ENCODE peak calls at places on chromosomes 5 and 9, in five cellular contexts. One of them, this sample, is unnamed.

GRCh38 chr5:43420241-43420640 is 8.1 kb upstream of the CCL28 start:
- DNase-seq in CD8-positive, alpha-beta T cell: no peak
- DNase-seq in fibroblast of lung: peak; percentile 49
- DNase-seq in IMR-90: no peak
- DNase-seq in astrocyte: peak; percentile 30
- DNase-seq in this sample: no peak

GRCh38 chr5:10712574-10713366 is 48.3 kb downstream of the DAP start:
- DNase-seq in astrocyte: no peak
- DNase-seq in fibroblast of lung: no peak
- DNase-seq in CD8-positive, alpha-beta T cell: no peak
- DNase-seq in IMR-90: no peak
- DNase-seq in this sample: no peak

GRCh38 chr9:27204578-27204977 is 92.4 kb downstream of the EQTN start:
- DNase-seq in astrocyte: peak; percentile 48
- DNase-seq in fibroblast of lung: peak; percentile 59
- DNase-seq in IMR-90: peak; percentile 54
- DNase-seq in CD8-positive, alpha-beta T cell: no peak
- DNase-seq in this sample: no peak

GRCh38 chr5:65126670-65127069 is 355.1 kb downstream of the ADAMTS6 start:
- DNase-seq in CD8-positive, alpha-beta T cell: no peak
- DNase-seq in IMR-90: no peak
- DNase-seq in fibroblast of lung: no peak
- DNase-seq in astrocyte: no peak
- DNase-seq in this sample: no peak

GRCh38 chr9:70954126-70954525 is 167.3 kb downstream of the TRPM3 start:
- DNase-seq in IMR-90: peak; percentile 90
- DNase-seq in fibroblast of lung: peak; percentile 97
- DNase-seq in CD8-positive, alpha-beta T cell: no peak
- DNase-seq in astrocyte: peak; percentile 96
- DNase-seq in this sample: no peak

GRCh38 chr9:133906218-133906617 is 85.9 kb downstream of the VAV2 start:
- DNase-seq in astrocyte: no peak
- DNase-seq in IMR-90: no peak
- DNase-seq in CD8-positive, alpha-beta T cell: no peak
- DNase-seq in fibroblast of lung: no peak
- DNase-seq in this sample: no peak

GRCh38 chr9:78393932-78394331 is 97.0 kb downstream of the PSAT1 start:
- DNase-seq in fibroblast of lung: no peak
- DNase-seq in CD8-positive, alpha-beta T cell: no peak
- DNase-seq in astrocyte: no peak
- DNase-seq in IMR-90: no peak
- DNase-seq in this sample: no peak

GRCh38 chr5:16413461-16413860 is 52.1 kb downstream of the ZNF622 start:
- DNase-seq in CD8-positive, alpha-beta T cell: no peak
- DNase-seq in astrocyte: no peak
- DNase-seq in fibroblast of lung: no peak
- DNase-seq in IMR-90: no peak
- DNase-seq in this sample: no peak

GRCh38 chr9:92270511-92270910 is 23.0 kb downstream of the IARS1 start:
- DNase-seq in IMR-90: no peak
- DNase-seq in fibroblast of lung: no peak
- DNase-seq in CD8-positive, alpha-beta T cell: no peak
- DNase-seq in astrocyte: no peak
- DNase-seq in this sample: no peak

GRCh38 chr5:1760656-1761452 is 38.8 kb downstream of the MRPL36 start:
- DNase-seq in fibroblast of lung: no peak
- DNase-seq in CD8-positive, alpha-beta T cell: no peak
- DNase-seq in astrocyte: no peak
- DNase-seq in IMR-90: no peak
- DNase-seq in this sample: peak; percentile 49

GRCh38 chr9:72022846-72023245 is 37.6 kb downstream of the C9orf57 start:
- DNase-seq in fibroblast of lung: peak; percentile 94
- DNase-seq in CD8-positive, alpha-beta T cell: no peak
- DNase-seq in IMR-90: peak; percentile 85
- DNase-seq in astrocyte: peak; percentile 93
- DNase-seq in this sample: no peak

GRCh38 chr5:116209166-116209565 is 124.3 kb downstream of the COMMD10 start:
- DNase-seq in astrocyte: no peak
- DNase-seq in fibroblast of lung: no peak
- DNase-seq in IMR-90: no peak
- DNase-seq in CD8-positive, alpha-beta T cell: no peak
- DNase-seq in this sample: no peak

GRCh38 chr9:77475641-77476473 is 172.3 kb downstream of the GNA14 start:
- DNase-seq in astrocyte: peak; percentile 78
- DNase-seq in CD8-positive, alpha-beta T cell: no peak
- DNase-seq in IMR-90: peak; percentile 28
- DNase-seq in fibroblast of lung: peak; percentile 82
- DNase-seq in this sample: no peak

GRCh38 chr9:2013688-2014087 is 1.5 kb upstream of the SMARCA2 start:
- DNase-seq in astrocyte: no peak
- DNase-seq in fibroblast of lung: no peak
- DNase-seq in CD8-positive, alpha-beta T cell: no peak
- DNase-seq in IMR-90: peak; percentile 38
- DNase-seq in this sample: no peak

GRCh38 chr5:111076076-111076475 is 4.6 kb downstream of the TSLP start:
- DNase-seq in CD8-positive, alpha-beta T cell: no peak
- DNase-seq in fibroblast of lung: no peak
- DNase-seq in astrocyte: no peak
- DNase-seq in IMR-90: no peak
- DNase-seq in this sample: no peak

GRCh38 chr5:21792736-21793135 is 1060.4 kb downstream of the CDH12 start:
- DNase-seq in astrocyte: no peak
- DNase-seq in IMR-90: peak; percentile 40
- DNase-seq in fibroblast of lung: peak; percentile 21
- DNase-seq in CD8-positive, alpha-beta T cell: no peak
- DNase-seq in this sample: no peak

GRCh38 chr5:135715267-135716050 is 119.0 kb upstream of the SLC25A48 start:
- DNase-seq in CD8-positive, alpha-beta T cell: no peak
- DNase-seq in fibroblast of lung: peak; percentile 8
- DNase-seq in IMR-90: no peak
- DNase-seq in astrocyte: no peak
- DNase-seq in this sample: no peak

GRCh38 chr5:43193171-43193951 is 1.3 kb downstream of the NIM1K start:
- DNase-seq in IMR-90: peak; percentile 94
- DNase-seq in fibroblast of lung: peak; percentile 90
- DNase-seq in astrocyte: peak; percentile 89
- DNase-seq in CD8-positive, alpha-beta T cell: no peak
- DNase-seq in this sample: no peak

GRCh38 chr9:121568541-121569265 is 69.1 kb upstream of the GGTA1 start:
- DNase-seq in IMR-90: peak; percentile 24
- DNase-seq in astrocyte: peak; percentile 41
- DNase-seq in CD8-positive, alpha-beta T cell: no peak
- DNase-seq in fibroblast of lung: peak; percentile 49
- DNase-seq in this sample: peak; percentile 16

GRCh38 chr9:13688990-13689600 is 409.6 kb upstream of the MPDZ start:
- DNase-seq in fibroblast of lung: peak; percentile 9
- DNase-seq in CD8-positive, alpha-beta T cell: no peak
- DNase-seq in IMR-90: no peak
- DNase-seq in astrocyte: no peak
- DNase-seq in this sample: no peak

GRCh38 chr9:70303268-70303667 is 44.5 kb downstream of the SMC5 start:
- DNase-seq in CD8-positive, alpha-beta T cell: no peak
- DNase-seq in fibroblast of lung: no peak
- DNase-seq in astrocyte: no peak
- DNase-seq in IMR-90: peak; percentile 43
- DNase-seq in this sample: no peak

GRCh38 chr5:88889165-88890069 is 6.4 kb upstream of the MEF2C start:
- DNase-seq in CD8-positive, alpha-beta T cell: no peak
- DNase-seq in fibroblast of lung: peak; percentile 72
- DNase-seq in IMR-90: peak; percentile 13
- DNase-seq in astrocyte: peak; percentile 62
- DNase-seq in this sample: peak; percentile 10

GRCh38 chr5:110335361-110336046 is 391.0 kb downstream of the TMEM232 start:
- DNase-seq in fibroblast of lung: peak; percentile 94
- DNase-seq in CD8-positive, alpha-beta T cell: no peak
- DNase-seq in astrocyte: peak; percentile 92
- DNase-seq in IMR-90: peak; percentile 6
- DNase-seq in this sample: no peak

GRCh38 chr5:140358738-140359310 is 1.2 kb upstream of the SLC4A9 start:
- DNase-seq in astrocyte: peak; percentile 16
- DNase-seq in IMR-90: peak; percentile 51
- DNase-seq in fibroblast of lung: peak; percentile 41
- DNase-seq in CD8-positive, alpha-beta T cell: no peak
- DNase-seq in this sample: no peak

GRCh38 chr5:140356878-140357730 is 2.9 kb upstream of the SLC4A9 start:
- DNase-seq in IMR-90: no peak
- DNase-seq in CD8-positive, alpha-beta T cell: no peak
- DNase-seq in fibroblast of lung: no peak
- DNase-seq in astrocyte: no peak
- DNase-seq in this sample: no peak

GRCh38 chr5:140360101-140360500 is at the start of gene SLC4A9:
- DNase-seq in astrocyte: no peak
- DNase-seq in CD8-positive, alpha-beta T cell: no peak
- DNase-seq in fibroblast of lung: no peak
- DNase-seq in IMR-90: no peak
- DNase-seq in this sample: no peak

GRCh38 chr5:140355551-140355950 is 4.4 kb upstream of the SLC4A9 start:
- DNase-seq in fibroblast of lung: no peak
- DNase-seq in astrocyte: no peak
- DNase-seq in IMR-90: no peak
- DNase-seq in CD8-positive, alpha-beta T cell: no peak
- DNase-seq in this sample: no peak

GRCh38 chr5:140357731-140358093 is 2.3 kb upstream of the SLC4A9 start:
- DNase-seq in IMR-90: peak; percentile 83
- DNase-seq in astrocyte: peak; percentile 62
- DNase-seq in CD8-positive, alpha-beta T cell: peak; percentile 78
- DNase-seq in fibroblast of lung: peak; percentile 79
- DNase-seq in this sample: peak; percentile 81
- H3K4me3 ChIP-seq in IMR-90: peak overlapping the region; percentile 5
- H3K4me3 ChIP-seq in astrocyte: no peak overlapping the region
- H3K4me3 ChIP-seq in CD8-positive, alpha-beta T cell: no peak overlapping the region
- H3K4me3 ChIP-seq in fibroblast of lung: no peak overlapping the region
- H3K4me3 ChIP-seq in this sample: no peak overlapping the region

DNA sequence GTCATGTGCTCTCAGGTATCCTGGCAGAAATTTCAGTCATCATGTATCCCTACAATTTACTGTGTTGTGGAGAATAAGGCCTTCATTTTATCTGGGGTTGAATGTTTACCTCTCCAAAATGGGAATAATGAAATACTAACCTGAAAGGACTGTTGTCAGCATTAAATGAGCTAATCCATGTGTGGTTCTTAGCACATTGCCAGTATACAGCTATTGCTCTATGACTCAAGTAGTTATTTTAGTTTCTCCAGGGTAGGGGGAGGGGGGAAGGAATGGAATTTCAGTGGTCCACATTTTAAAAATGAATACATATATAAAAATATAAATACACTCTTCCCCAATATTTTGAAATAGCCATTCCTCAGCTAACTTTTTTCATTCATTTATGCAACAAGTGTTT is 3.5 kb downstream of the PAM start:
- DNase-seq in astrocyte: peak; percentile 66
- DNase-seq in fibroblast of lung: peak; percentile 72
- DNase-seq in CD8-positive, alpha-beta T cell: no peak
- DNase-seq in IMR-90: peak; percentile 77
- DNase-seq in this sample: no peak
- H3K4me1 ChIP-seq in astrocyte: peaks cover 24% of the 10 kb centered on the region
- H3K4me1 ChIP-seq in fibroblast of lung: peaks cover 18% of the 10 kb centered on the region
- H3K4me1 ChIP-seq in CD8-positive, alpha-beta T cell: peaks cover 24% of the 10 kb centered on the region
- H3K4me1 ChIP-seq in IMR-90: peaks cover 9% of the 10 kb centered on the region
- H3K4me1 ChIP-seq in this sample: no peaks in the 10 kb centered on the region

GRCh38 chr9:96725576-96725975 is 52.3 kb downstream of the ZNF510 start:
- DNase-seq in fibroblast of lung: no peak
- DNase-seq in IMR-90: no peak
- DNase-seq in astrocyte: no peak
- DNase-seq in CD8-positive, alpha-beta T cell: no peak
- DNase-seq in this sample: no peak

GRCh38 chr9:96720435-96720834 is 57.5 kb downstream of the ZNF510 start:
- DNase-seq in astrocyte: no peak
- DNase-seq in IMR-90: no peak
- DNase-seq in CD8-positive, alpha-beta T cell: no peak
- DNase-seq in fibroblast of lung: no peak
- DNase-seq in this sample: no peak

GRCh38 chr9:96719538-96720315 is 58.2 kb downstream of the ZNF510 start:
- DNase-seq in astrocyte: no peak
- DNase-seq in fibroblast of lung: no peak
- DNase-seq in CD8-positive, alpha-beta T cell: no peak
- DNase-seq in IMR-90: no peak
- DNase-seq in this sample: peak; percentile 48

GRCh38 chr9:96721303-96721702 is 56.6 kb downstream of the ZNF510 start:
- DNase-seq in fibroblast of lung: no peak
- DNase-seq in astrocyte: no peak
- DNase-seq in IMR-90: no peak
- DNase-seq in CD8-positive, alpha-beta T cell: no peak
- DNase-seq in this sample: no peak

DNA sequence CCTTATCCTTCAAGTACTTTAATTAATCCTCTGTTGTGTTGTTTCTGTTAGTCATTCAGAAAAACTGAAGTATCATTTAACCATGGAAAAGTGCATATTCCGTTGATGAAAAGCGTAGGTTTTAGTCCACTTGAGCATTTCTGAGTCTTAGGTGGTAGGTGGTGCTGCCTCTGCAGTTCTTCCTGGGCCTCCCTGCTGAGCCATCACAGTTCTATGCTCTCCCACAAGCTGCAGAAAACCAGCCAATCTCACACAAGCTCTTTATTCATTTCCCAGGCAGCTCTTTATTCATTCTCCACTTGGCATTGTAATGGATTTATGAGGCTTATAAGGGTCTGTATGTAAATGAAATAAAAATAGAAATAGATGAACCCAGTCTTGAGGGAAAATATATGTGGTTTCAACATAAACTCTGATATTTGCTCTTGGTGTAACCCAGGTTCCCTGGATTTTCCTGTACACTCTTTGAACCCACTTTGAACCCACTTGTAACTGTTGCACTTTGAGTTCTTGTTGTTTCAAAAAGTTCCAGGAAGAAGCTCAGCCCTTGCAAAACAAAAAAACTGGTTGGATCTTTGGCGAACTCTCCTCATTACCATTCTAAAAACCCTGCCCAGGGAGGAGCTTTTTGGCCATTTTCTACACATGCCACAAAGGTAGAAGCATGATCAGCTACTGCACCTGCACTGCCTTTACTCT is 56.0 kb downstream of the ZNF510 start:
- DNase-seq in IMR-90: no peak
- DNase-seq in astrocyte: no peak
- DNase-seq in fibroblast of lung: no peak
- DNase-seq in CD8-positive, alpha-beta T cell: no peak
- DNase-seq in this sample: no peak
- H3K27ac ChIP-seq in IMR-90: no peak overlapping the region
- H3K27ac ChIP-seq in astrocyte: no peak overlapping the region
- H3K27ac ChIP-seq in fibroblast of lung: no peak overlapping the region
- H3K27ac ChIP-seq in CD8-positive, alpha-beta T cell: no peak overlapping the region
- H3K27ac ChIP-seq in this sample: no peak overlapping the region

GRCh38 chr5:57184322-57184721 is 10.5 kb downstream of the GPBP1 start:
- DNase-seq in fibroblast of lung: no peak
- DNase-seq in astrocyte: no peak
- DNase-seq in CD8-positive, alpha-beta T cell: no peak
- DNase-seq in IMR-90: no peak
- DNase-seq in this sample: no peak

GRCh38 chr5:57181151-57181550 is 7.3 kb downstream of the GPBP1 start:
- DNase-seq in fibroblast of lung: no peak
- DNase-seq in CD8-positive, alpha-beta T cell: no peak
- DNase-seq in astrocyte: no peak
- DNase-seq in IMR-90: no peak
- DNase-seq in this sample: no peak

GRCh38 chr5:57190593-57190992 is 16.7 kb downstream of the GPBP1 start:
- DNase-seq in CD8-positive, alpha-beta T cell: no peak
- DNase-seq in fibroblast of lung: no peak
- DNase-seq in astrocyte: no peak
- DNase-seq in IMR-90: no peak
- DNase-seq in this sample: no peak

GRCh38 chr5:57186194-57186593 is 12.3 kb downstream of the GPBP1 start:
- DNase-seq in IMR-90: no peak
- DNase-seq in fibroblast of lung: no peak
- DNase-seq in CD8-positive, alpha-beta T cell: no peak
- DNase-seq in astrocyte: no peak
- DNase-seq in this sample: no peak

GRCh38 chr5:57185301-57185700 is 11.4 kb downstream of the GPBP1 start:
- DNase-seq in astrocyte: no peak
- DNase-seq in IMR-90: no peak
- DNase-seq in fibroblast of lung: no peak
- DNase-seq in CD8-positive, alpha-beta T cell: no peak
- DNase-seq in this sample: no peak
- H3K4me3 ChIP-seq in astrocyte: no peak overlapping the region
- H3K4me3 ChIP-seq in IMR-90: no peak overlapping the region
- H3K4me3 ChIP-seq in fibroblast of lung: no peak overlapping the region
- H3K4me3 ChIP-seq in CD8-positive, alpha-beta T cell: no peak overlapping the region
- H3K4me3 ChIP-seq in this sample: no peak overlapping the region

This sample was measured in pancreas.